ENCODE peak calls at places on chromosomes 6 and 20, in ten cellular contexts. E is OCI-LY7; V is cardiac fibroblast; W is brain microvascular endothelial cell; F is testis; J is dorsolateral prefrontal cortex; Q is CD8-positive, alpha-beta T cell; K is uterus; C is AG10803; A is gastrocnemius medialis. Y is an unnamed sample.
A peak's percentile ranks its signal among the peaks of the same experiment; 100 is the strongest.

GRCh38 chr20:4508773-4509172 is 212.9 kb upstream of the PRND start:
- DNase-seq in A (no peak), Q (no peak), C (no peak), F (no peak), K (no peak), E (no peak), J (no peak), W (no peak), V (no peak), Y (no peak)

GRCh38 chr6:5736016-5736738 is 270.5 kb downstream of the NRN1 start:
- DNase-seq in V (no peak), K (no peak), Q (no peak), C (no peak), F (no peak), W (no peak), A (no peak), E (no peak), J (no peak), Y (no peak)

GRCh38 chr6:12313992-12314589 is 23.9 kb downstream of the EDN1 start:
- DNase-seq in V (peak; percentile 47), Q (no peak), J (no peak), W (no peak), K (no peak), F (no peak), E (no peak), A (no peak), C (peak; percentile 84), Y (no peak)

GRCh38 chr6:161279677-161280365 is 6.0 kb upstream of the AGPAT4 start:
- DNase-seq in J (no peak), A (no peak), C (no peak), V (peak; percentile 26), F (no peak), W (no peak), Q (no peak), K (no peak), E (no peak), Y (no peak)

GRCh38 chr6:52363222-52363867 is 1.4 kb downstream of the PAQR8 start:
- DNase-seq in V (no peak), A (no peak), E (no peak), K (no peak), Q (no peak), W (no peak), J (peak; percentile 20), C (no peak), F (peak; percentile 52), Y (no peak)

GRCh38 chr6:31559958-31560696 is 12.0 kb upstream of the LTA start:
- DNase-seq in C (peak; percentile 67), V (peak; percentile 80), K (peak; percentile 75), A (peak; percentile 39), Q (peak; percentile 37), F (no peak), E (peak; percentile 90), J (peak; percentile 40), W (peak; percentile 51), Y (peak; percentile 89)

GRCh38 chr20:18063676-18064075 is 6.0 kb upstream of the OVOL2 start:
- DNase-seq in V (no peak), A (no peak), C (no peak), K (no peak), F (no peak), E (no peak), Q (no peak), J (no peak), W (no peak), Y (no peak)

GRCh38 chr6:84877515-84878210 is 113.3 kb upstream of the TBX18 start:
- DNase-seq in C (no peak), F (no peak), E (no peak), W (no peak), K (no peak), A (no peak), Q (no peak), V (no peak), J (no peak), Y (no peak)

GRCh38 chr6:96940322-96940721 is 15.8 kb downstream of the KLHL32 start:
- DNase-seq in Q (no peak), E (no peak), C (no peak), F (no peak), K (no peak), J (no peak), W (no peak), V (no peak), A (no peak), Y (no peak)

GRCh38 chr20:13261460-13262301 is 40.6 kb downstream of the ISM1 start:
- DNase-seq in J (peak; percentile 17), C (peak; percentile 51), Q (peak; percentile 69), A (peak; percentile 23), W (peak; percentile 60), K (peak; percentile 25), V (peak; percentile 58), E (peak; percentile 13), F (peak; percentile 72), Y (no peak)

GRCh38 chr6:99151634-99152344 is 197.7 kb downstream of the FAXC start:
- DNase-seq in A (no peak), F (peak; percentile 59), E (peak; percentile 45), V (peak; percentile 8), W (peak; percentile 43), Q (peak; percentile 5), K (no peak), C (peak; percentile 12), J (peak; percentile 14), Y (no peak)

GRCh38 chr6:77172578-77172977 is 290.7 kb downstream of the HTR1B start:
- DNase-seq in A (no peak), Q (no peak), V (no peak), W (no peak), F (no peak), C (no peak), K (no peak), E (no peak), J (no peak), Y (no peak)

GRCh38 chr6:137155830-137156229 is 17.6 kb downstream of the IL22RA2 start:
- DNase-seq in Q (no peak), C (peak; percentile 44), W (peak; percentile 17), K (no peak), J (no peak), F (no peak), V (peak; percentile 8), A (no peak), E (peak; percentile 49), Y (no peak)

GRCh38 chr6:112979830-112980229 is 632.7 kb downstream of the RFPL4B start:
- DNase-seq in C (peak; percentile 51), Q (no peak), J (no peak), V (peak; percentile 79), W (peak; percentile 16), K (no peak), A (no peak), F (no peak), E (no peak), Y (no peak)

GRCh38 chr20:34256629-34257124 is 15.5 kb downstream of the ASIP start:
- DNase-seq in C (no peak), J (no peak), F (no peak), K (no peak), V (no peak), E (no peak), A (no peak), Q (no peak), W (no peak), Y (no peak)

GRCh38 chr20:34364013-34364382 is 925 bp downstream of the ITCH start:
- DNase-seq in F (peak; percentile 43), V (peak; percentile 53), Q (no peak), E (peak; percentile 18), K (no peak), J (no peak), C (peak; percentile 53), W (peak; percentile 27), A (no peak), Y (no peak)

GRCh38 chr20:62755817-62756724 is 40.2 kb upstream of the MRGBP start:
- DNase-seq in C (no peak), W (no peak), E (no peak), A (no peak), Q (no peak), J (no peak), V (no peak), F (no peak), K (no peak), Y (no peak)

GRCh38 chr6:157184202-157185015 is 138.9 kb downstream of the TMEM242 start:
- DNase-seq in V (peak; percentile 73), E (peak; percentile 56), K (peak; percentile 59), Q (peak; percentile 64), W (peak; percentile 52), F (peak; percentile 77), J (peak; percentile 77), A (peak; percentile 65), C (peak; percentile 57), Y (peak; percentile 86)
- TF ChIP-seq CTCF in V (peak; percentile 99), E (peak; percentile 85), K (peak; percentile 84), Q (peak; percentile 69), W (peak; percentile 98), F (peak; percentile 72), J (peak; percentile 76), A (peak; percentile 83), C (peak; percentile 89), Y (peak; percentile 83)

GRCh38 chr6:26122402-26122792 is 35.2 kb downstream of the HFE start:
- DNase-seq in A (no peak), K (no peak), C (no peak), F (no peak), V (peak; percentile 46), W (peak; percentile 5), J (no peak), E (no peak), Q (no peak), Y (no peak)
- H3K4me3 ChIP-seq in A (peak overlapping the region; percentile 96), K (peak overlapping the region; percentile 98), C (peak overlapping the region; percentile 93), F (peak overlapping the region; percentile 80), V (peak overlapping the region; percentile 93), W (peak overlapping the region; percentile 78), J (peak overlapping the region; percentile 95), E (peak overlapping the region; percentile 72), Q (peak overlapping the region; percentile 21), Y (peak overlapping the region; percentile 74)

DNA sequence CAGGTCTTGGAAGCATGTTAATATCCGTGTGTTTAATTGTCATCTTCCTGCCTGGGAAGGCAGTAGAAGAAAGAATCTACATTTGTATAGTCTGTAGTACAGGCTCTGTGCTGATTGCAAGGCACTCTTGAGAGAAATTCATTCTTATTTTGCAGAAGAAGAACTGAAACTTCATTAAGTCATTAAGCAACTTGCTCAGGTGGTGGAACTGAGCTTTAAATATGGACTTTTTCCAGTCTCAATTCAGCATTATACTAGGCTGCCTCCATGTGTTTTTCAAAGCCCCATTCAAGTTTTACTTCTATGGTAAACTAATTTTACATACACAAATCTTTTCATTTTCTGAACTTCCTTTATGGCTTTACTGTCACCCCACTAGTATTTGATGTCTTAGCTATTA is 18.7 kb downstream of the ZNF451 start:
- DNase-seq in C (no peak), J (no peak), E (peak; percentile 70), Q (no peak), V (no peak), W (no peak), F (no peak), A (no peak), K (no peak), Y (no peak)
- TF ChIP-seq CTCF in C (no peak), J (no peak), E (no peak), Q (no peak), V (no peak), W (no peak), F (no peak), A (no peak), K (no peak), Y (no peak)

DNA sequence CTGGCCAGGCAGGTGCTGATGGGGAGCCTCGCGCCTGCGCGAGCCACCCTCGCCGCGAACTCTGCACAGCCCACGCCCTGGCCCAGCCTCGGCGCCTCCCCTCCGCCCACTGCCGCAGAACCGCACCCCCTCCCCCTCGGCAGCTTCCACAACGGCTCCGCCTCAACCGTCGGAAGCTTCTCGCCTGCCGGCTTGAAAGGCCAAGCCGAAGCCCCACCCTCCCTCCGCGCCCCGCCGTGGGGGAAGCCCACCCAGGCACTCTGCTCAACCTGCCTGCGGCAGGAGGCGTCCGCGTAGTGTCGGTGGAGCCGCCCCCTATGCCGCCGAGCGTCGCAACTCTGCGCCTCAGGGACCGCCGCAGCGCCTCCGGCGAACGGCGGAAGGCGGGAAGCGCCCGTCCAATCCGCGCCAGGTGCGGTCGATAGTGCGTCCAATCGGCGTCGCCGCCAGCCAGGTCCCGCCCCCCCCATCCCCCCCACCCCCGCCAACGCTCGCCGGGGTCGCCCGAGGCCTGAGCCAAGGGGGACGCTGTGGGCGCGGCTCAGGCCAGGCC is at the start of gene SYCP2:
- DNase-seq in W (peak; percentile 13), C (peak; percentile 36), F (peak; percentile 67), K (peak; percentile 30), A (peak; percentile 47), E (no peak), J (no peak), V (peak; percentile 44), Q (peak; percentile 64), Y (no peak)
- H3K4me3 ChIP-seq in W (peak within 1 kb of the TSS; percentile 63), C (peak within 1 kb of the TSS; percentile 71), F (peak within 1 kb of the TSS; percentile 70), K (peak within 1 kb of the TSS; percentile 74), A (peak within 1 kb of the TSS; percentile 92), E (no peak within 1 kb of the TSS), J (peak within 1 kb of the TSS; percentile 82), V (peak within 1 kb of the TSS; percentile 76), Q (peak within 1 kb of the TSS; percentile 65), Y (peak within 1 kb of the TSS; percentile 59)